ENCODE peak calls at places on chromosomes 12 and 14, in ten cellular contexts. Y is CD8-positive, alpha-beta T cell; S is CD8-positive, alpha-beta memory T cell; I is endodermal cell; P is GM23248; H is WERI-Rb-1; N is spleen; V is right cardiac atrium; C is astrocyte; R is AG04450. G is an unnamed sample.
A peak's percentile ranks its signal among the peaks of the same experiment; 100 is the strongest.

GRCh38 chr14:103545915-103546650 is 16.4 kb downstream of the BAG5 start:
- DNase-seq in C (no peak), I (no peak), Y (no peak), S (no peak), N (peak; percentile 68), H (no peak), V (peak; percentile 22), P (no peak), R (no peak), G (no peak)

GRCh38 chr14:35789651-35790050 is 19.4 kb downstream of the RALGAPA1 start:
- DNase-seq in I (no peak), P (peak; percentile 52), H (no peak), R (no peak), V (no peak), N (no peak), S (no peak), C (peak; percentile 81), Y (no peak), G (no peak)

GRCh38 chr14:59161571-59162175 is 26.8 kb upstream of the DAAM1 start:
- DNase-seq in R (peak; percentile 33), C (peak; percentile 86), I (no peak), N (no peak), P (peak; percentile 83), S (no peak), H (no peak), Y (no peak), V (peak; percentile 16), G (peak; percentile 14)

GRCh38 chr14:101957406-101958234 is 6.8 kb upstream of the DYNC1H1 start:
- DNase-seq in H (no peak), R (no peak), N (peak; percentile 62), Y (no peak), V (no peak), P (no peak), S (no peak), I (no peak), C (no peak), G (no peak)

GRCh38 chr12:76948895-76949294 is 70.1 kb upstream of the CSRP2 start:
- DNase-seq in S (no peak), P (no peak), C (no peak), I (no peak), V (no peak), H (no peak), N (no peak), R (no peak), Y (no peak), G (no peak)

GRCh38 chr14:35637269-35637668 is 103.3 kb downstream of the INSM2 start:
- DNase-seq in H (no peak), Y (no peak), V (no peak), N (no peak), P (no peak), R (no peak), C (no peak), S (no peak), I (no peak), G (no peak)

GRCh38 chr12:48924617-48925217 is 575 bp downstream of the FKBP11 start:
- DNase-seq in P (peak; percentile 68), V (peak; percentile 55), N (peak; percentile 92), Y (peak; percentile 69), H (peak; percentile 56), C (peak; percentile 32), R (no peak), S (peak; percentile 85), I (peak; percentile 90), G (peak; percentile 61)

GRCh38 chr12:100372846-100373245 is 16.0 kb downstream of the SLC17A8 start:
- DNase-seq in N (no peak), V (no peak), R (no peak), H (no peak), C (no peak), I (peak; percentile 76), S (no peak), Y (no peak), P (no peak), G (no peak)

GRCh38 chr12:14781563-14781962 is 21.7 kb downstream of the WBP11 start:
- DNase-seq in Y (no peak), C (no peak), I (no peak), S (no peak), H (no peak), R (no peak), V (no peak), N (no peak), P (no peak), G (no peak)

GRCh38 chr12:83664650-83665049 is 977.9 kb downstream of the TMTC2 start:
- DNase-seq in I (no peak), R (no peak), S (no peak), N (no peak), H (peak; percentile 40), P (no peak), Y (no peak), V (no peak), C (no peak), G (no peak)

GRCh38 chr12:67519824-67520433 is 128.6 kb upstream of the DYRK2 start:
- DNase-seq in S (no peak), P (no peak), H (peak; percentile 11), C (no peak), N (no peak), R (no peak), Y (no peak), V (no peak), I (peak; percentile 95), G (no peak)

GRCh38 chr12:52439420-52439819 is 5.2 kb upstream of the KRT75 start:
- DNase-seq in Y (no peak), P (no peak), S (no peak), R (no peak), C (no peak), H (no peak), N (no peak), V (no peak), I (no peak), G (no peak)

GRCh38 chr12:27400856-27401255 is 45.7 kb upstream of the SMCO2 start:
- DNase-seq in Y (no peak), C (no peak), R (no peak), I (no peak), H (no peak), V (no peak), N (no peak), P (no peak), S (no peak), G (no peak)

GRCh38 chr12:63982787-63983186 is 138.3 kb downstream of the SRGAP1 start:
- DNase-seq in V (no peak), P (peak; percentile 40), S (no peak), I (no peak), N (no peak), C (no peak), H (no peak), Y (no peak), R (no peak), G (no peak)

GRCh38 chr12:120007272-120007671 is 18.2 kb downstream of the BICDL1 start:
- DNase-seq in P (no peak), C (no peak), Y (peak; percentile 60), S (peak; percentile 87), N (no peak), R (no peak), V (no peak), I (no peak), H (no peak), G (peak; percentile 86)

GRCh38 chr14:48251290-48251689 is 575.9 kb upstream of the MDGA2 start:
- DNase-seq in C (no peak), P (no peak), I (no peak), V (no peak), N (no peak), H (no peak), R (no peak), Y (no peak), S (no peak), G (no peak)

DNA sequence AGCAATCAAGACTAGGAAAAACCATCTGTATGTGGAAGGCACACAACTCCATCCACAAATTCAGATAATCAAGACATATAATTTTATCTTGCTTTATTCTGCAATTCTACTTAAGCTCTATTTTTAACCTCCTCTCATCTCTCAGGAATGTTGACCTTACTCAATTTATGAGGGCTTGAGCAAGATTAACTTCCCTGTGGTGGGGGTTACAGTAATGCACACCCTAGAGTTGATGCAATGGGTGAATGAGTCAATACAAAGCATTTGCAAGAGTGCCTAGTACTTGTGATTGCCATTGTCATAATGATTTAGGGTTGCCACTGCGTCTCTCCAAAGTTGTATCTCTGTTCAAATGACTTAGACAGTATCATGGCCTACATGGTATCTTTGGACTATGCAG is 1598.4 kb upstream of the TMEM132C start:
- DNase-seq in R (no peak), V (no peak), P (peak; percentile 83), H (no peak), Y (no peak), C (peak; percentile 99), I (no peak), S (no peak), N (no peak), G (no peak)
- H3K27ac ChIP-seq in R (no peak overlapping the region), V (no peak overlapping the region), P (peak overlapping the region; percentile 95), H (no peak overlapping the region), Y (no peak overlapping the region), C (peak overlapping the region; percentile 94), I (no peak overlapping the region), S (no peak overlapping the region), N (no peak overlapping the region), G (no peak overlapping the region)

DNA sequence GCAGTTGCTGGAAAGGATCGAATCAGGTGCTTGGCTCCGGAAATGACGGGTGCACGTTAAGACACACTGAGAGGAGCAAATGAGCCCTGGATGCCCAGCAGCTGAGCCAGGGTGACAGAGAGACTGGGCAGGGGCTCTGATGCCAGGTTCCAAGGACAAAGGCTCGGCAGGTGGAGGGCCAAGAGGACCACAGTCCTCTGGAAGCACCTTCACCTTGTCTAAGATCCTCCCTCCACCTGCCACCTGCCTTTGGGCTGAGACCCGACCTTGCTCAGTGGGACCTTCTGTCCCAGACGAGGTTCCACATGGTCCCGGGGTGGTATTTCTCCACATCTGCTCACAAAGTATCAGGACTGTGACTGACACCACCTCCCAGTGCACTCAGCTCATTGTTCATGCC is 1.0 kb downstream of the ANO2 start:
- DNase-seq in H (no peak), N (no peak), S (no peak), V (no peak), I (no peak), Y (no peak), C (no peak), R (no peak), P (no peak), G (no peak)
- H3K27me3 ChIP-seq in H (no peaks in the 10 kb centered on the region), N (no peaks in the 10 kb centered on the region), S (peaks cover 36% of the 10 kb centered on the region), V (no peaks in the 10 kb centered on the region), I (peaks cover 14% of the 10 kb centered on the region), Y (peaks cover 14% of the 10 kb centered on the region), C (peaks cover 36% of the 10 kb centered on the region), R (peaks cover 45% of the 10 kb centered on the region), P (peaks cover 32% of the 10 kb centered on the region), G (no peaks in the 10 kb centered on the region)

GRCh38 chr14:50658203-50658602 is 9.9 kb downstream of the SAV1 start:
- DNase-seq in S (no peak), I (no peak), P (peak; percentile 80), Y (no peak), H (no peak), C (peak; percentile 57), N (no peak), V (peak; percentile 22), R (no peak), G (no peak)
- H3K4me3 ChIP-seq in S (no peak overlapping the region), I (no peak overlapping the region), P (peak overlapping the region; percentile 57), Y (no peak overlapping the region), H (no peak overlapping the region), C (no peak overlapping the region), N (no peak overlapping the region), V (peak overlapping the region; percentile 35), R (no peak overlapping the region), G (no peak overlapping the region)

GRCh38 chr14:94121485-94121884 is 7.9 kb downstream of the IFI27L2 start:
- DNase-seq in N (no peak), Y (no peak), S (no peak), P (peak; percentile 14), I (no peak), V (no peak), C (no peak), R (no peak), H (no peak), G (no peak)
- H3K27ac ChIP-seq in N (no peak overlapping the region), Y (no peak overlapping the region), S (no peak overlapping the region), P (peak overlapping the region; percentile 68), I (no peak overlapping the region), V (no peak overlapping the region), C (peak overlapping the region; percentile 48), R (peak overlapping the region; percentile 11), H (no peak overlapping the region), G (no peak overlapping the region)

G was measured in naive thymus-derived CD4-positive, alpha-beta T cell.